ENCODE peak calls at places on chromosomes 6 and 20, in four cellular contexts. G, H, B and A are unnamed samples.

GRCh38 chr6:153129873-153130514 is 1.1 kb downstream of the RGS17 start:
- DNase-seq in B (no peak), G (no peak), H (no peak), A (peak; percentile 26)

GRCh38 chr20:51335329-51335841 is 207.1 kb downstream of the NFATC2 start:
- DNase-seq in B (no peak), G (peak; percentile 95), H (no peak), A (peak; percentile 51)

GRCh38 chr6:168516941-168517741 is 76.2 kb downstream of the SMOC2 start:
- DNase-seq in G (no peak), B (no peak), H (no peak), A (peak; percentile 24)

GRCh38 chr6:89630488-89630887 is 8.1 kb downstream of the LYRM2 start:
- DNase-seq in B (no peak), H (no peak), G (no peak), A (no peak)

GRCh38 chr6:44302856-44303255 is 10.3 kb downstream of the AARS2 start:
- DNase-seq in G (no peak), H (no peak), B (no peak), A (no peak)

GRCh38 chr6:119207973-119208725 is 129.7 kb upstream of the FAM184A start:
- DNase-seq in G (no peak), B (no peak), H (no peak), A (no peak)

GRCh38 chr6:7914991-7915789 is 4.6 kb upstream of the TXNDC5 start:
- DNase-seq in G (no peak), H (no peak), B (no peak), A (no peak)

GRCh38 chr6:44002591-44003344 is 124.5 kb downstream of the MRPL14 start:
- DNase-seq in G (peak; percentile 47), B (no peak), H (peak; percentile 70), A (peak; percentile 94)

GRCh38 chr20:54063580-54063979 is 6.8 kb downstream of the BCAS1 start:
- DNase-seq in G (no peak), B (no peak), H (no peak), A (no peak)

GRCh38 chr6:135346747-135347146 is 150.8 kb downstream of the AHI1 start:
- DNase-seq in H (no peak), G (no peak), B (no peak), A (no peak)

GRCh38 chr6:144849920-144850319 is 564.8 kb downstream of the UTRN start:
- DNase-seq in G (no peak), H (no peak), B (no peak), A (no peak)

GRCh38 chr6:52063584-52064400 is 23.6 kb downstream of the PKHD1 start:
- DNase-seq in H (peak; percentile 42), B (peak; percentile 73), G (peak; percentile 69), A (peak; percentile 88)

GRCh38 chr6:106540907-106541306 is 88.4 kb downstream of the RTN4IP1 start:
- DNase-seq in G (no peak), B (no peak), H (no peak), A (no peak)

GRCh38 chr6:42010185-42010872 is 40.0 kb upstream of the TAF8 start:
- DNase-seq in H (no peak), G (peak; percentile 9), B (peak; percentile 71), A (peak; percentile 14)

GRCh38 chr6:113299526-113299925 is 557.6 kb upstream of the MARCKS start:
- DNase-seq in G (no peak), B (no peak), H (no peak), A (no peak)

GRCh38 chr6:116616757-116617093 is 446 bp downstream of the RSPH4A start:
- DNase-seq in H (peak; percentile 16), B (no peak), G (no peak), A (peak; percentile 38)

GRCh38 chr6:167796668-167797031 is 30.1 kb upstream of the AFDN start:
- DNase-seq in H (no peak), G (no peak), B (no peak), A (no peak)

GRCh38 chr6:170096191-170096802 is 194.6 kb downstream of the DLL1 start:
- DNase-seq in B (no peak), G (no peak), H (no peak), A (no peak)

GRCh38 chr6:35363293-35363750 is 21.0 kb downstream of the PPARD start:
- DNase-seq in B (no peak), H (no peak), G (no peak), A (no peak)

GRCh38 chr20:63696311-63696627 is 183 bp upstream of the TNFRSF6B start:
- DNase-seq in G (peak; percentile 57), H (no peak), B (no peak), A (peak; percentile 63)

GRCh38 chr20:24493661-24494459 is 24.4 kb downstream of the SYNDIG1 start:
- DNase-seq in H (no peak), G (no peak), B (no peak), A (no peak)

GRCh38 chr6:75481394-75481793 is 12.2 kb downstream of the FILIP1 start:
- DNase-seq in B (no peak), G (no peak), H (no peak), A (no peak)

GRCh38 chr6:78390066-78390465 is 477.3 kb upstream of the IRAK1BP1 start:
- DNase-seq in G (no peak), H (no peak), B (no peak), A (no peak)

GRCh38 chr6:40293824-40294188 is 293.4 kb downstream of the LRFN2 start:
- DNase-seq in G (no peak), B (no peak), H (no peak), A (no peak)

GRCh38 chr20:62167474-62167873 is 15.4 kb upstream of the MTG2 start:
- DNase-seq in H (no peak), B (no peak), G (no peak), A (no peak)

GRCh38 chr6:53067307-53067706 is 2.1 kb downstream of the FBXO9 start:
- DNase-seq in B (no peak), G (no peak), H (no peak), A (no peak)

GRCh38 chr6:116529466-116529969 is 16.0 kb downstream of the TRAPPC3L start:
- DNase-seq in G (peak; percentile 38), H (no peak), B (no peak), A (peak; percentile 20)

GRCh38 chr20:58340853-58341252 is 31.3 kb downstream of the RAB22A start:
- DNase-seq in B (no peak), H (no peak), G (peak; percentile 28), A (peak; percentile 44)

GRCh38 chr6:45378324-45378926 is 691 bp upstream of the SUPT3H start:
- DNase-seq in B (peak; percentile 43), G (no peak), H (no peak), A (no peak)

GRCh38 chr20:23272176-23273029 is 78.2 kb upstream of the NXT1 start:
- DNase-seq in H (no peak), G (no peak), B (no peak), A (no peak)

GRCh38 chr6:37239950-37240713 is 17.4 kb upstream of the TBC1D22B start:
- DNase-seq in G (peak; percentile 99), H (peak; percentile 66), B (peak; percentile 83), A (peak; percentile 100)

GRCh38 chr6:34922177-34922663 is 33.2 kb downstream of the ANKS1A start:
- DNase-seq in G (peak; percentile 81), H (no peak), B (no peak), A (peak; percentile 94)

GRCh38 chr6:279630-280029 is 12.7 kb upstream of the DUSP22 start:
- DNase-seq in G (no peak), B (no peak), H (no peak), A (no peak)

GRCh38 chr20:19923762-19924161 is 93.4 kb upstream of the NAA20 start:
- DNase-seq in H (no peak), B (no peak), G (no peak), A (no peak)

GRCh38 chr6:134816780-134817179 is 133.1 kb downstream of the ALDH8A1 start:
- DNase-seq in G (no peak), H (no peak), B (no peak), A (peak; percentile 63)

GRCh38 chr6:147053311-147053921 is 150.8 kb upstream of the STXBP5 start:
- DNase-seq in B (no peak), H (no peak), G (no peak), A (no peak)